ENCODE peak calls at places on chromosomes 3 and 15, in seven cellular contexts. One of them, this sample, is unnamed.

GRCh38 chr3:30934208-30934550 is 39.7 kb upstream of the GADL1 start:
- DNase-seq in ELF-1: no peak
- DNase-seq in NCI-H2081: peak; percentile 71
- DNase-seq in kidney tubule cell: peak; percentile 34
- DNase-seq in tibial nerve: no peak
- DNase-seq in activated CD4-positive, CD25-positive, alpha-beta regulatory T cell: no peak
- DNase-seq in naive thymus-derived CD4-positive, alpha-beta T cell: peak; percentile 7
- DNase-seq in this sample: peak; percentile 63

GRCh38 chr3:171824824-171825221 is 14.5 kb upstream of the PLD1 start:
- DNase-seq in ELF-1: no peak
- DNase-seq in NCI-H2081: no peak
- DNase-seq in kidney tubule cell: peak; percentile 52
- DNase-seq in tibial nerve: no peak
- DNase-seq in activated CD4-positive, CD25-positive, alpha-beta regulatory T cell: no peak
- DNase-seq in naive thymus-derived CD4-positive, alpha-beta T cell: no peak
- DNase-seq in this sample: peak; percentile 77

GRCh38 chr3:151443583-151443982 is 17.3 kb downstream of the IGSF10 start:
- DNase-seq in ELF-1: no peak
- DNase-seq in NCI-H2081: no peak
- DNase-seq in kidney tubule cell: no peak
- DNase-seq in tibial nerve: no peak
- DNase-seq in activated CD4-positive, CD25-positive, alpha-beta regulatory T cell: no peak
- DNase-seq in naive thymus-derived CD4-positive, alpha-beta T cell: no peak
- DNase-seq in this sample: peak; percentile 24

GRCh38 chr3:107756649-107757048 is 233.9 kb downstream of the BBX start:
- DNase-seq in ELF-1: no peak
- DNase-seq in NCI-H2081: no peak
- DNase-seq in kidney tubule cell: no peak
- DNase-seq in tibial nerve: no peak
- DNase-seq in activated CD4-positive, CD25-positive, alpha-beta regulatory T cell: no peak
- DNase-seq in naive thymus-derived CD4-positive, alpha-beta T cell: no peak
- DNase-seq in this sample: no peak

GRCh38 chr15:93048759-93049161 is 40.3 kb downstream of the RGMA start:
- DNase-seq in ELF-1: no peak
- DNase-seq in NCI-H2081: no peak
- DNase-seq in kidney tubule cell: no peak
- DNase-seq in tibial nerve: no peak
- DNase-seq in activated CD4-positive, CD25-positive, alpha-beta regulatory T cell: no peak
- DNase-seq in naive thymus-derived CD4-positive, alpha-beta T cell: no peak
- DNase-seq in this sample: peak; percentile 88

GRCh38 chr3:15241341-15241740 is 35.3 kb downstream of the CAPN7 start:
- DNase-seq in ELF-1: no peak
- DNase-seq in NCI-H2081: no peak
- DNase-seq in kidney tubule cell: peak; percentile 6
- DNase-seq in tibial nerve: no peak
- DNase-seq in activated CD4-positive, CD25-positive, alpha-beta regulatory T cell: no peak
- DNase-seq in naive thymus-derived CD4-positive, alpha-beta T cell: peak; percentile 47
- DNase-seq in this sample: peak; percentile 23

GRCh38 chr15:97023131-97023844 is 692.8 kb downstream of the NR2F2 start:
- DNase-seq in ELF-1: no peak
- DNase-seq in NCI-H2081: no peak
- DNase-seq in kidney tubule cell: peak; percentile 29
- DNase-seq in tibial nerve: no peak
- DNase-seq in activated CD4-positive, CD25-positive, alpha-beta regulatory T cell: no peak
- DNase-seq in naive thymus-derived CD4-positive, alpha-beta T cell: no peak
- DNase-seq in this sample: peak; percentile 53

GRCh38 chr3:197309528-197310361 is 11.3 kb upstream of the DLG1 start:
- DNase-seq in ELF-1: no peak
- DNase-seq in NCI-H2081: no peak
- DNase-seq in kidney tubule cell: peak; percentile 88
- DNase-seq in tibial nerve: peak; percentile 24
- DNase-seq in activated CD4-positive, CD25-positive, alpha-beta regulatory T cell: no peak
- DNase-seq in naive thymus-derived CD4-positive, alpha-beta T cell: no peak
- DNase-seq in this sample: peak; percentile 64

GRCh38 chr3:194937751-194938358 is 252.2 kb downstream of the FAM43A start:
- DNase-seq in ELF-1: no peak
- DNase-seq in NCI-H2081: no peak
- DNase-seq in kidney tubule cell: peak; percentile 69
- DNase-seq in tibial nerve: no peak
- DNase-seq in activated CD4-positive, CD25-positive, alpha-beta regulatory T cell: no peak
- DNase-seq in naive thymus-derived CD4-positive, alpha-beta T cell: no peak
- DNase-seq in this sample: no peak